ENCODE peak calls at places on chromosome 13, in nine cellular contexts. G is neural progenitor cell, S is HCT116, A is esophagus squamous epithelium, J is upper lobe of right lung, L is cardiac muscle cell, O is PC-9, H is stomach, I is heart left ventricle. X is an unnamed sample.

GRCh38 chr13:61294467-61295186 is 121.0 kb downstream of the PCDH20 start:
- DNase-seq in G (no peak), S (no peak), A (no peak), J (no peak), L (no peak), O (no peak), H (no peak), I (no peak), X (no peak)

GRCh38 chr13:76812971-76813691 is 73.1 kb downstream of the KCTD12 start:
- DNase-seq in G (no peak), S (no peak), A (no peak), J (no peak), L (peak), O (no peak), H (no peak), I (peak), X (no peak)

GRCh38 chr13:37995052-37995451 is 125.5 kb upstream of the TRPC4 start:
- DNase-seq in G (peak), S (no peak), A (no peak), J (no peak), L (peak), O (no peak), H (no peak), I (no peak), X (peak)

GRCh38 chr13:41543664-41544300 is 86.4 kb downstream of the RGCC start:
- DNase-seq in G (no peak), S (no peak), A (no peak), J (no peak), L (no peak), O (no peak), H (no peak), I (no peak), X (no peak)

GRCh38 chr13:110125157-110125556 is 181.8 kb downstream of the COL4A1 start:
- DNase-seq in G (no peak), S (no peak), A (no peak), J (no peak), L (no peak), O (no peak), H (no peak), I (no peak), X (no peak)

GRCh38 chr13:66322193-66322592 is 907.9 kb downstream of the PCDH9 start:
- DNase-seq in G (no peak), S (no peak), A (no peak), J (no peak), L (no peak), O (no peak), H (no peak), I (no peak), X (no peak)

GRCh38 chr13:49308104-49308875 is 60.6 kb downstream of the CDADC1 start:
- DNase-seq in G (no peak), S (no peak), A (no peak), J (peak), L (peak), O (no peak), H (peak), I (peak), X (no peak)

GRCh38 chr13:102729560-102730275 is 34.9 kb upstream of the METTL21C start:
- DNase-seq in G (no peak), S (no peak), A (no peak), J (no peak), L (peak), O (no peak), H (no peak), I (no peak), X (peak)

GRCh38 chr13:99962242-99962641 is 9.3 kb downstream of the ZIC5 start:
- DNase-seq in G (no peak), S (no peak), A (no peak), J (no peak), L (no peak), O (no peak), H (no peak), I (no peak), X (no peak)

GRCh38 chr13:82627183-82627582 is 1255.1 kb downstream of the SLITRK1 start:
- DNase-seq in G (no peak), S (no peak), A (no peak), J (no peak), L (no peak), O (no peak), H (no peak), I (no peak), X (peak)

GRCh38 chr13:24922390-24923304 is 158.7 kb downstream of the RNF17 start:
- DNase-seq in G (peak), S (peak), A (peak), J (peak), L (peak), O (peak), H (peak), I (peak), X (peak)

GRCh38 chr13:87208636-87209035 is 462.5 kb upstream of the SLITRK5 start:
- DNase-seq in G (no peak), S (no peak), A (no peak), J (no peak), L (no peak), O (no peak), H (no peak), I (no peak), X (no peak)

GRCh38 chr13:110329798-110330461 is 22.8 kb downstream of the COL4A2 start:
- DNase-seq in G (peak), S (no peak), A (no peak), J (no peak), L (peak), O (no peak), H (no peak), I (no peak), X (no peak)

GRCh38 chr13:77009011-77009410 is 17.1 kb downstream of the CLN5 start:
- DNase-seq in G (no peak), S (no peak), A (no peak), J (no peak), L (no peak), O (no peak), H (no peak), I (no peak), X (no peak)

GRCh38 chr13:28282451-28282850 is 144.1 kb downstream of the PAN3 start:
- DNase-seq in G (no peak), S (no peak), A (no peak), J (no peak), L (no peak), O (no peak), H (no peak), I (no peak), X (no peak)

GRCh38 chr13:73961181-73961580 is 173.0 kb downstream of the KLF12 start:
- DNase-seq in G (no peak), S (no peak), A (no peak), J (no peak), L (no peak), O (no peak), H (no peak), I (no peak), X (no peak)

GRCh38 chr13:57224414-57224813 is 57.4 kb downstream of the PRR20E start:
- DNase-seq in G (no peak), S (no peak), A (no peak), J (no peak), L (no peak), O (no peak), H (no peak), I (no peak), X (no peak)

GRCh38 chr13:33874871-33875270 is 56.9 kb downstream of the RFC3 start:
- DNase-seq in G (no peak), S (no peak), A (no peak), J (no peak), L (no peak), O (no peak), H (no peak), I (no peak), X (no peak)
- TF ChIP-seq CTCF in G (peak), S (no peak), A (no peak), J (no peak), L (peak), O (peak), H (no peak), I (no peak), X (peak)

DNA sequence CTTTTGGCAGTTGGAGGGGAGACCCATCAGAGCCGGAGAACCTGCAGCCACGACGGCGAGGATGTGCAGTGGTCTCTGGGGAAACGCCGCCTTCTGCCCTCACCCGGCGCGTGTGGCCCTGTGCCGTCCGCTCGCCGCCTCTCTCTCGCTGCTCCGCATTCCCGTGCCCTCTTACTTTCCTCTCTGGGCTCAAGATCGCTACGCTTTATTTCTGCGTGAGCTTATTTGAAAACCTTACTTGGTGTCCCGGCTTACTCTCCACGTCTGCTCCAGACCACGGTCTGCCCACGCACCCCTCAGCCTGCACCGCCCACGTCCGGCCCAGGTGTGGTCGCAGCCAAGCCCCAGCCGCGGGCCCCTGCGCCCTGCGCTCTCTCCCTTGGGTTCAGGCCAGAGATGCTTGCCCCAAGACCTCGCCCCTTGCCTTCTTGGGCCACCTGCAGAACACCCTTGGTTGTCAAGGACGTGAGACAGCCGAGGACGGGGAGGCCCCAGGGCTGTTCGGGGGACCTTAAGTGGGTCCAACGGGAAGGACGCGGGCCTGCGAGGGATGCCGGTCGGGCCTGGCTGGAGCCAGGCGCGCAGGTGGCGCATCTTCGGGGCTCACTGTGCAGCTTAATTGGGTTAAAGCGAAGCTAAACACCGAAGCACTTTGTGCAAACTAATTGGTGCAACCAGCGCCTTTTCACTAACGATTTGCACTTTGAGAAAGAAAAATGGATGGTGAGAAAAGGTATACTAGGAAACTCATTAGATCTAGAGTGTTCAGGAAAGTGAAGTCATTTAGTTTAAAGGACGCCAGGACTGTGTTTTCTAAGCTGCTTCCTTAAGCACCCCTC is 2.1 kb upstream of the MAB21L1 start:
- DNase-seq in G (peak), S (no peak), A (no peak), J (no peak), L (no peak), O (no peak), H (no peak), I (no peak), X (no peak)
- H3K27ac ChIP-seq in G (no peak), S (no peak), A (no peak), J (no peak), L (no peak), O (no peak), H (no peak), I (no peak), X (no peak)

DNA sequence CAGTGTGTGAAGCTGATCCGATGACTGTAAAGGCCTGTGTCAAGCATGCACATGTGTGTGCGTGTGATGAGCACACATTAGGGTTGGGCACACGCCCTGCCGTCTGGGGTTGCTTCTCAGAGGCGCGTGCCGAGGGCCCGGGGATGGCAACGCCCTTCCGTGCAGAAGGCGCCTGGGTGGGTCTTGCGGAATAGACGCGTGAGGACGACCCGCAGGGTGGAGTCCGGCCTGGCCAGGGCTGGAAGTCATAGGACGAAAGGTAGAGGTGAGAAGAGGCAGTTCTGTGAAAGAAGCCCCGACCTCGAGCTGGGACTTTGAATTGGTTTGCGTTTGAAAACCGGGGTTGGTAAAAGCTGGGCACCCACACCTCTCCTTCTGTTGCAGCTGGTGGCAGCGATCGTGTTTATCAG is 35.7 kb downstream of the TMEM255B start:
- DNase-seq in G (no peak), S (no peak), A (no peak), J (peak), L (no peak), O (no peak), H (no peak), I (peak), X (no peak)
- TF ChIP-seq CTCF in G (no peak), S (no peak), A (no peak), J (no peak), L (no peak), O (no peak), H (no peak), I (no peak), X (no peak)

DNA sequence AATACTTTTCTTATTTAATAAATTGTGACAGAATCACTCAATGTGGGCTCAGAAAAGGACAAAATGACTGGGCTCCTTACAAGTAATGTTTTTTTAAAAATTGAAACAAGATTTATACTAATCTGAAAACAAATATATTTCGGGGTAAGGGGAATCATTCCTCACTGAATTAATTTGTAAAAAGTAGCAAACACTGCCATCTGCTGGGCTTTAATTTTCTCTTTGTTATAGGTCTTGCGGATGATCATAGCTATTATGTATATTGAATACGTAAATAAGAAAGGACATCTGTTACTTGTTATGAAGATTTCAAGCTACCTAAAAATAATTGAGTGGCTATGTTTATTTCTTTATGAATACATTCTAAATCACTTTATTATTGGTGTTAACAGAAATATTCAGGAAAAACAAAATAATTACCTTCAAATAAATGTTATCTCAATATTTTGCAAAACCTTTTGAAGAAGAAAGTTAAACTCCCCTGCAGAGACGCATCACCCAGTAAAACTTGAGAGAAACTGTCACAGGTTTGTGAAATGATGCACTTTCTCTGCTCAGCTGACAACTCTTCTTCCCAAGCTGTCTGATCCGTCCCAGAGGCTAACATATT is 17.8 kb upstream of the ENOX1 start:
- DNase-seq in G (peak), S (peak), A (no peak), J (no peak), L (peak), O (peak), H (no peak), I (no peak), X (peak)
- H3K27ac ChIP-seq in G (no peak), S (peak), A (no peak), J (no peak), L (no peak), O (peak), H (no peak), I (no peak), X (peak)

X was measured in foreskin keratinocyte.